ENCODE peak calls at places on chromosome 7, in nine cellular contexts. One of them, this sample, is unnamed.

GRCh38 chr7:100893910-100894763 is 1.6 kb downstream of the ACHE start:
- DNase-seq in endodermal cell: peak; percentile 71
- DNase-seq in SJSA1: no peak
- DNase-seq in neural progenitor cell: peak; percentile 51
- DNase-seq in H1: no peak
- DNase-seq in GM23248: no peak
- DNase-seq in kidney: no peak
- DNase-seq in aorta: no peak
- DNase-seq in A549: no peak
- DNase-seq in this sample: no peak

GRCh38 chr7:13411641-13412040 is 577.8 kb downstream of the ETV1 start:
- DNase-seq in aorta: no peak
- DNase-seq in neural progenitor cell: peak; percentile 18
- DNase-seq in GM23248: no peak
- DNase-seq in endodermal cell: no peak
- DNase-seq in A549: no peak
- DNase-seq in H1: no peak
- DNase-seq in SJSA1: no peak
- DNase-seq in kidney: no peak
- DNase-seq in this sample: no peak

GRCh38 chr7:114073711-114074110 is 154.9 kb upstream of the PPP1R3A start:
- DNase-seq in SJSA1: no peak
- DNase-seq in kidney: no peak
- DNase-seq in neural progenitor cell: no peak
- DNase-seq in endodermal cell: no peak
- DNase-seq in GM23248: no peak
- DNase-seq in aorta: no peak
- DNase-seq in A549: no peak
- DNase-seq in H1: no peak
- DNase-seq in this sample: no peak

GRCh38 chr7:28641752-28642546 is 229.6 kb downstream of the CREB5 start:
- DNase-seq in A549: no peak
- DNase-seq in endodermal cell: no peak
- DNase-seq in SJSA1: no peak
- DNase-seq in aorta: no peak
- DNase-seq in H1: no peak
- DNase-seq in GM23248: no peak
- DNase-seq in kidney: no peak
- DNase-seq in neural progenitor cell: no peak
- DNase-seq in this sample: no peak

GRCh38 chr7:151679073-151679708 is 159.5 kb upstream of the RHEB start:
- DNase-seq in A549: no peak
- DNase-seq in endodermal cell: no peak
- DNase-seq in SJSA1: no peak
- DNase-seq in aorta: no peak
- DNase-seq in kidney: no peak
- DNase-seq in H1: no peak
- DNase-seq in neural progenitor cell: no peak
- DNase-seq in GM23248: no peak
- DNase-seq in this sample: no peak

GRCh38 chr7:90216771-90217170 is 5.2 kb downstream of the STEAP2 start:
- DNase-seq in GM23248: peak; percentile 37
- DNase-seq in endodermal cell: no peak
- DNase-seq in aorta: no peak
- DNase-seq in H1: no peak
- DNase-seq in neural progenitor cell: no peak
- DNase-seq in SJSA1: no peak
- DNase-seq in kidney: no peak
- DNase-seq in A549: no peak
- DNase-seq in this sample: no peak

GRCh38 chr7:142485617-142486226 is 227.9 kb upstream of the PRSS58 start:
- DNase-seq in GM23248: no peak
- DNase-seq in A549: no peak
- DNase-seq in endodermal cell: peak; percentile 76
- DNase-seq in neural progenitor cell: peak; percentile 28
- DNase-seq in SJSA1: no peak
- DNase-seq in H1: peak; percentile 70
- DNase-seq in aorta: no peak
- DNase-seq in kidney: no peak
- DNase-seq in this sample: peak; percentile 25

GRCh38 chr7:139526578-139527544 is 3.4 kb downstream of the CLEC2L start:
- DNase-seq in H1: no peak
- DNase-seq in neural progenitor cell: no peak
- DNase-seq in kidney: no peak
- DNase-seq in GM23248: peak; percentile 96
- DNase-seq in endodermal cell: no peak
- DNase-seq in A549: no peak
- DNase-seq in SJSA1: no peak
- DNase-seq in aorta: no peak
- DNase-seq in this sample: no peak

GRCh38 chr7:51376420-51377092 is 59.9 kb upstream of the COBL start:
- DNase-seq in SJSA1: no peak
- DNase-seq in H1: no peak
- DNase-seq in kidney: no peak
- DNase-seq in A549: no peak
- DNase-seq in endodermal cell: no peak
- DNase-seq in aorta: no peak
- DNase-seq in GM23248: peak; percentile 17
- DNase-seq in neural progenitor cell: no peak
- DNase-seq in this sample: no peak

GRCh38 chr7:157121184-157121715 is 17.5 kb upstream of the UBE3C start:
- DNase-seq in A549: no peak
- DNase-seq in SJSA1: no peak
- DNase-seq in neural progenitor cell: no peak
- DNase-seq in H1: no peak
- DNase-seq in endodermal cell: no peak
- DNase-seq in GM23248: no peak
- DNase-seq in kidney: no peak
- DNase-seq in aorta: no peak
- DNase-seq in this sample: no peak

GRCh38 chr7:157126921-157127320 is 11.8 kb upstream of the UBE3C start:
- DNase-seq in kidney: no peak
- DNase-seq in neural progenitor cell: no peak
- DNase-seq in H1: no peak
- DNase-seq in aorta: no peak
- DNase-seq in GM23248: no peak
- DNase-seq in endodermal cell: no peak
- DNase-seq in A549: no peak
- DNase-seq in SJSA1: no peak
- DNase-seq in this sample: no peak

GRCh38 chr7:157125376-157126223 is 13.1 kb upstream of the UBE3C start:
- DNase-seq in H1: no peak
- DNase-seq in kidney: no peak
- DNase-seq in A549: no peak
- DNase-seq in SJSA1: peak; percentile 38
- DNase-seq in GM23248: no peak
- DNase-seq in endodermal cell: no peak
- DNase-seq in neural progenitor cell: no peak
- DNase-seq in aorta: no peak
- DNase-seq in this sample: no peak

GRCh38 chr7:157122800-157123495 is 15.8 kb upstream of the UBE3C start:
- DNase-seq in aorta: no peak
- DNase-seq in SJSA1: peak; percentile 27
- DNase-seq in A549: no peak
- DNase-seq in endodermal cell: no peak
- DNase-seq in kidney: no peak
- DNase-seq in neural progenitor cell: peak; percentile 55
- DNase-seq in H1: no peak
- DNase-seq in GM23248: no peak
- DNase-seq in this sample: no peak

DNA sequence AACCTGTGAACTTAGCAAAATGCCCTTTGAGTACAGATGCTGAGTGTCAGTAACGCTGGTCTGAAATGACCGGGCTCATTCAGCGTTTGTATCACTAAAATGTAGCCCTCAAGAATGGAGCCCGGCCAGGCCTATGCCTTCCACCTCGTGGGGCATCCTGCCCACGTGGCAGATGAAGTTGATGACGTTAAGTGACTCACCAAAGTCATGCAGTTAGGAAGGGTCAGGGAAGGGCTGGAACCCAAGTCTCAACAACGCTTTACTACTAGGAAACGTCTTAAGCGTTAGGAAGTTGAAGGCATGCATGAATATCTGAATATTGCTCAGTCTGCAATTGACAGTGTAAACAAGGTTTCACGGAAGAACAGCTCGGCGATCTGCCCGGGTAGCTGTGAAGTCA is 14.1 kb upstream of the UBE3C start:
- DNase-seq in aorta: no peak
- DNase-seq in endodermal cell: no peak
- DNase-seq in GM23248: no peak
- DNase-seq in neural progenitor cell: no peak
- DNase-seq in SJSA1: peak; percentile 34
- DNase-seq in kidney: no peak
- DNase-seq in H1: no peak
- DNase-seq in A549: no peak
- DNase-seq in this sample: no peak
- H3K9me3 ChIP-seq in aorta: no peaks in the 10 kb centered on the region
- H3K9me3 ChIP-seq in endodermal cell: no peaks in the 10 kb centered on the region
- H3K9me3 ChIP-seq in GM23248: no peaks in the 10 kb centered on the region
- H3K9me3 ChIP-seq in neural progenitor cell: no peaks in the 10 kb centered on the region
- H3K9me3 ChIP-seq in SJSA1: no peaks in the 10 kb centered on the region
- H3K9me3 ChIP-seq in kidney: no peaks in the 10 kb centered on the region
- H3K9me3 ChIP-seq in H1: no peaks in the 10 kb centered on the region
- H3K9me3 ChIP-seq in A549: no peaks in the 10 kb centered on the region
- H3K9me3 ChIP-seq in this sample: no peaks in the 10 kb centered on the region

DNA sequence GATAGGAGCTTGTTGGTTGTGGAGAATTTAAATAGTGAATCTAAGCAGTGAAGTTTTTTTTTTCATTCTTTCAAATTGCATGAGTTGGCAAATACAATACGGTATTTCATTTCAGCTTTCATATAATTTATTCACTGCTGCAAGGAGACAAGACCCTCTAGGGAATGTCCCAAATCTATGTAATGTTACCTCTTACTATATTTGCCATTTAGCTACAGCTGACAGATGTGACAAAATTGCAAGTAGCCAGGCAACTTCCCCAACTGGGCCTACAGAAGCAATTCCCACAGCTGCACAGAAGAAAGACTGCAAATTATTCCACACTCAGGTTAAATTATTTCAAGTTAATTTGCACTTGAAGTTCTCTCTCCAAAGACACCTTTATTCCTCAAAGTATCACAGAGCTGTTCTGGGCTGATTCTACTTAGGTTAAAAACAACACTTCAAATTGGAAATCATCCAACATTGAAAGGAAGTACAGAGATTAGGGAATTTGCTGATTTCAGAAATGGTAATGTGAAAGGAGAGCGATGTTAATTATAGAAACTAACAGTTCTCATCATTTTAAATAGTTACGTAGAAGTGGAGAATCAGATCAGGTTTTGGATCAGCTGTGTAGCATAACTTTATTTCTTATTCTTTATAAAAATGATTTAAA is 133.6 kb downstream of the THSD7A start:
- DNase-seq in GM23248: no peak
- DNase-seq in kidney: no peak
- DNase-seq in neural progenitor cell: no peak
- DNase-seq in aorta: no peak
- DNase-seq in A549: no peak
- DNase-seq in SJSA1: no peak
- DNase-seq in endodermal cell: no peak
- DNase-seq in H1: no peak
- DNase-seq in this sample: no peak
- H3K27ac ChIP-seq in GM23248: no peak overlapping the region
- H3K27ac ChIP-seq in kidney: no peak overlapping the region
- H3K27ac ChIP-seq in neural progenitor cell: no peak overlapping the region
- H3K27ac ChIP-seq in aorta: no peak overlapping the region
- H3K27ac ChIP-seq in A549: peak overlapping the region; percentile 37
- H3K27ac ChIP-seq in SJSA1: no peak overlapping the region
- H3K27ac ChIP-seq in endodermal cell: no peak overlapping the region
- H3K27ac ChIP-seq in H1: no peak overlapping the region
- H3K27ac ChIP-seq in this sample: no peak overlapping the region

GRCh38 chr7:35967366-35968139 is 166.7 kb downstream of the SEPTIN7 start:
- DNase-seq in A549: no peak
- DNase-seq in GM23248: no peak
- DNase-seq in H1: peak; percentile 53
- DNase-seq in endodermal cell: no peak
- DNase-seq in neural progenitor cell: no peak
- DNase-seq in kidney: peak; percentile 61
- DNase-seq in SJSA1: no peak
- DNase-seq in aorta: no peak
- DNase-seq in this sample: no peak
- H3K9me3 ChIP-seq in A549: no peaks in the 10 kb centered on the region
- H3K9me3 ChIP-seq in GM23248: no peaks in the 10 kb centered on the region
- H3K9me3 ChIP-seq in H1: no peaks in the 10 kb centered on the region
- H3K9me3 ChIP-seq in endodermal cell: no peaks in the 10 kb centered on the region
- H3K9me3 ChIP-seq in neural progenitor cell: no peaks in the 10 kb centered on the region
- H3K9me3 ChIP-seq in kidney: no peaks in the 10 kb centered on the region
- H3K9me3 ChIP-seq in SJSA1: no peaks in the 10 kb centered on the region
- H3K9me3 ChIP-seq in aorta: no peaks in the 10 kb centered on the region
- H3K9me3 ChIP-seq in this sample: no peaks in the 10 kb centered on the region

GRCh38 chr7:7943951-7944350 is 24.6 kb upstream of the GLCCI1 start:
- DNase-seq in endodermal cell: no peak
- DNase-seq in A549: no peak
- DNase-seq in kidney: no peak
- DNase-seq in SJSA1: no peak
- DNase-seq in GM23248: no peak
- DNase-seq in aorta: no peak
- DNase-seq in H1: no peak
- DNase-seq in neural progenitor cell: no peak
- DNase-seq in this sample: no peak

GRCh38 chr7:7946486-7946885 is 22.1 kb upstream of the GLCCI1 start:
- DNase-seq in endodermal cell: no peak
- DNase-seq in SJSA1: no peak
- DNase-seq in GM23248: no peak
- DNase-seq in aorta: no peak
- DNase-seq in H1: no peak
- DNase-seq in kidney: no peak
- DNase-seq in A549: no peak
- DNase-seq in neural progenitor cell: no peak
- DNase-seq in this sample: no peak

GRCh38 chr7:7948233-7948632 is 20.4 kb upstream of the GLCCI1 start:
- DNase-seq in A549: no peak
- DNase-seq in GM23248: no peak
- DNase-seq in aorta: no peak
- DNase-seq in H1: no peak
- DNase-seq in kidney: no peak
- DNase-seq in SJSA1: no peak
- DNase-seq in neural progenitor cell: no peak
- DNase-seq in endodermal cell: no peak
- DNase-seq in this sample: no peak

DNA sequence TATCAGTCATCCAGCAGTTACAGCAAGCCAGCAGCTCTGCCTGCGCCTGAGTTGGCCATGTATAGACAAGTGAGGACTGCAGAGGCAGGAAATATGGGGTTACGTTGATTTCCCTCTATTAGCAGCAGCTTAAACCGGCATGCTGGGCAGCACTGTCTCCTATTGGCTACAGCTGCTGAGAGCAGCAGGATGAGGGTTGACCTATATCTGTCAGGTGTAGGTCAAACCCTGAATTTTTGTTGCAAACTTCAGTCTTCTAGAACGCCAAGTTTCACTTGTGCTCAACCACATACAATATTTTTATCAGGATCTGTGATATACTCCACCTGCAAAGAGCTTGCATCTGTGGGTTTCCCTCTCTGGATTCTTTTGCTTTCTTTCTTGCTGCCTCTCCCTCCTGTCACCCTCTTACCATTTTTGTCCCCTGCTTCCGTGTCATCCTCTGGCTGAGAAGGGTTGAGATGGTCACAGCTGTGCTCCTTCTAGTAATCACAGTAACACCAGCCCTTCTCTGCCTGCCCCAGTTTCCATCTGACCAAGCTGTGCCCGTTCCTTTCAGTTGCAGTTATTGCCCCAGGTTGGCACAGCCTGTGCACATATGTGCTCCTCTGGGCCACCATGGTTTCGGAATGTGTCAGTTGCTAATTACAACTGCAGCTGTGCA is 23.8 kb upstream of the GLCCI1 start:
- DNase-seq in neural progenitor cell: peak; percentile 25
- DNase-seq in GM23248: no peak
- DNase-seq in aorta: no peak
- DNase-seq in endodermal cell: peak; percentile 52
- DNase-seq in kidney: peak; percentile 46
- DNase-seq in H1: no peak
- DNase-seq in A549: no peak
- DNase-seq in SJSA1: no peak
- DNase-seq in this sample: no peak
- H3K27ac ChIP-seq in neural progenitor cell: no peak overlapping the region
- H3K27ac ChIP-seq in GM23248: no peak overlapping the region
- H3K27ac ChIP-seq in aorta: no peak overlapping the region
- H3K27ac ChIP-seq in endodermal cell: no peak overlapping the region
- H3K27ac ChIP-seq in kidney: no peak overlapping the region
- H3K27ac ChIP-seq in H1: no peak overlapping the region
- H3K27ac ChIP-seq in A549: no peak overlapping the region
- H3K27ac ChIP-seq in SJSA1: no peak overlapping the region
- H3K27ac ChIP-seq in this sample: no peak overlapping the region